ENCODE peak calls at places on chromosome 19, in eight cellular contexts. X, J, H, S, D, Y, I and M are unnamed samples.

GRCh38 chr19:56642711-56643459 is at the start of gene SMIM17:
- DNase-seq in X (no peak), J (no peak), H (no peak), S (no peak), D (no peak), Y (no peak), I (no peak), M (no peak)

GRCh38 chr19:23365222-23365621 is 30.0 kb downstream of the ZNF91 start:
- DNase-seq in X (no peak), J (no peak), H (no peak), S (no peak), D (no peak), Y (no peak), I (no peak), M (no peak)

GRCh38 chr19:17346109-17346671 is 8.8 kb downstream of the GTPBP3 start:
- DNase-seq in X (peak; percentile 57), J (peak; percentile 86), H (peak; percentile 61), S (peak; percentile 49), D (no peak), Y (peak; percentile 39), I (no peak), M (no peak)

GRCh38 chr19:38017504-38018150 is 110.6 kb downstream of the SIPA1L3 start:
- DNase-seq in X (no peak), J (no peak), H (no peak), S (no peak), D (no peak), Y (no peak), I (no peak), M (no peak)

GRCh38 chr19:53357821-53358581 is 7.5 kb upstream of the ZNF525 start:
- DNase-seq in X (no peak), J (no peak), H (no peak), S (no peak), D (no peak), Y (no peak), I (no peak), M (no peak)

GRCh38 chr19:38634757-38635482 is 12.5 kb upstream of the ACTN4 start:
- DNase-seq in X (peak; percentile 81), J (peak; percentile 78), H (no peak), S (no peak), D (no peak), Y (no peak), I (no peak), M (no peak)

GRCh38 chr19:42140125-42140754 is 8.0 kb upstream of the POU2F2 start:
- DNase-seq in X (no peak), J (peak; percentile 55), H (no peak), S (peak; percentile 73), D (no peak), Y (peak; percentile 31), I (no peak), M (no peak)

GRCh38 chr19:53132231-53132991 is at the start of gene ZNF415:
- DNase-seq in X (peak; percentile 69), J (no peak), H (peak; percentile 84), S (peak; percentile 62), D (no peak), Y (no peak), I (peak; percentile 58), M (peak; percentile 66)

GRCh38 chr19:33458171-33458633 is 63.4 kb downstream of the PEPD start:
- DNase-seq in X (no peak), J (no peak), H (peak; percentile 7), S (no peak), D (no peak), Y (no peak), I (no peak), M (no peak)

GRCh38 chr19:30226464-30227070 is 145.6 kb upstream of the ZNF536 start:
- DNase-seq in X (no peak), J (peak; percentile 43), H (no peak), S (no peak), D (no peak), Y (no peak), I (no peak), M (peak; percentile 70)

GRCh38 chr19:39969681-39970423 is 1.1 kb upstream of the PSMC4 start:
- DNase-seq in X (no peak), J (no peak), H (no peak), S (no peak), D (no peak), Y (no peak), I (no peak), M (no peak)

GRCh38 chr19:46076951-46077814 is 36.4 kb upstream of the IGFL4 start:
- DNase-seq in X (peak; percentile 88), J (peak; percentile 90), H (peak; percentile 38), S (peak; percentile 79), D (no peak), Y (peak; percentile 87), I (peak; percentile 66), M (peak; percentile 89)

GRCh38 chr19:34313188-34313587 is 51.8 kb upstream of the GPI start:
- DNase-seq in X (no peak), J (no peak), H (peak; percentile 66), S (peak; percentile 74), D (no peak), Y (no peak), I (peak; percentile 76), M (no peak)

GRCh38 chr19:17037966-17038500 is 11.4 kb upstream of the CPAMD8 start:
- DNase-seq in X (no peak), J (no peak), H (no peak), S (no peak), D (no peak), Y (no peak), I (no peak), M (peak; percentile 31)

GRCh38 chr19:19343762-19344161 is 23.1 kb downstream of the MAU2 start:
- DNase-seq in X (no peak), J (no peak), H (no peak), S (no peak), D (no peak), Y (no peak), I (no peak), M (no peak)

GRCh38 chr19:13146763-13147563 is 3.2 kb downstream of the STX10 start:
- DNase-seq in X (no peak), J (no peak), H (no peak), S (peak; percentile 52), D (no peak), Y (no peak), I (no peak), M (no peak)

GRCh38 chr19:1261512-1261862 is 7.6 kb upstream of the CIRBP start:
- DNase-seq in X (no peak), J (no peak), H (no peak), S (no peak), D (no peak), Y (no peak), I (no peak), M (no peak)

GRCh38 chr19:33818426-33818825 is 21.8 kb downstream of the KCTD15 start:
- DNase-seq in X (no peak), J (no peak), H (no peak), S (no peak), D (no peak), Y (no peak), I (no peak), M (no peak)

GRCh38 chr19:17289489-17289888 is 7.8 kb downstream of the ANKLE1 start:
- DNase-seq in X (no peak), J (peak; percentile 91), H (peak; percentile 72), S (peak; percentile 90), D (no peak), Y (no peak), I (no peak), M (no peak)

GRCh38 chr19:5048091-5048726 is 79.3 kb downstream of the KDM4B start:
- DNase-seq in X (peak; percentile 45), J (peak; percentile 92), H (peak; percentile 80), S (peak; percentile 68), D (no peak), Y (peak; percentile 27), I (no peak), M (peak; percentile 50)

GRCh38 chr19:17303167-17303939 is at the start of gene ABHD8:
- DNase-seq in X (peak; percentile 94), J (peak; percentile 90), H (peak; percentile 97), S (peak; percentile 95), D (peak; percentile 65), Y (peak; percentile 93), I (peak; percentile 59), M (peak; percentile 86)

GRCh38 chr19:5459360-5459759 is 4.1 kb downstream of the ZNRF4 start:
- DNase-seq in X (no peak), J (no peak), H (no peak), S (no peak), D (no peak), Y (no peak), I (no peak), M (no peak)

GRCh38 chr19:35845215-35846037 is 6.9 kb downstream of the NPHS1 start:
- DNase-seq in X (peak; percentile 65), J (no peak), H (peak; percentile 50), S (no peak), D (no peak), Y (peak; percentile 37), I (no peak), M (no peak)

GRCh38 chr19:49691243-49692101 is 556 bp downstream of the CPT1C start:
- DNase-seq in X (peak; percentile 74), J (no peak), H (no peak), S (peak; percentile 68), D (no peak), Y (no peak), I (no peak), M (peak; percentile 78)

GRCh38 chr19:39342647-39343305 is 555 bp downstream of the SAMD4B start:
- DNase-seq in X (no peak), J (no peak), H (peak; percentile 30), S (peak; percentile 25), D (no peak), Y (no peak), I (no peak), M (no peak)

GRCh38 chr19:58569943-58570670 is 3.0 kb downstream of the MZF1 start:
- DNase-seq in X (no peak), J (no peak), H (peak; percentile 23), S (no peak), D (no peak), Y (no peak), I (no peak), M (no peak)

GRCh38 chr19:18057557-18057956 is 29.2 kb downstream of the IL12RB1 start:
- DNase-seq in X (no peak), J (no peak), H (no peak), S (no peak), D (no peak), Y (no peak), I (no peak), M (peak; percentile 80)

GRCh38 chr19:55464669-55465068 is at the start of gene C19orf85:
- DNase-seq in X (no peak), J (no peak), H (no peak), S (no peak), D (no peak), Y (no peak), I (no peak), M (no peak)

GRCh38 chr19:17334414-17335409 is at the start of gene ANO8:
- DNase-seq in X (peak; percentile 94), J (peak; percentile 90), H (peak; percentile 97), S (peak; percentile 99), D (peak; percentile 90), Y (peak; percentile 91), I (peak; percentile 87), M (peak; percentile 93)

GRCh38 chr19:43595999-43596841 is at the start of the genes IRGQ and ZNF576:
- DNase-seq in X (peak; percentile 97), J (peak; percentile 99), H (peak; percentile 100), S (peak; percentile 98), D (peak; percentile 93), Y (peak; percentile 98), I (peak; percentile 99), M (peak; percentile 99)